ENCODE peak calls at places on chromosomes 6 and 20, in eight cellular contexts. W, G, O, J, A, D, T and F are unnamed samples.

GRCh38 chr20:63042448-63043071 is 35.8 kb upstream of the BHLHE23 start:
- DNase-seq in W (no peak), G (no peak), O (no peak), J (no peak), A (no peak), D (no peak), T (no peak), F (peak; percentile 70)

GRCh38 chr6:126873351-126873750 is 245.1 kb upstream of the RSPO3 start:
- DNase-seq in W (no peak), G (no peak), O (no peak), J (no peak), A (no peak), D (peak; percentile 47), T (no peak), F (no peak)

GRCh38 chr6:143744593-143745151 is 66.9 kb downstream of the PHACTR2 start:
- DNase-seq in W (no peak), G (no peak), O (peak; percentile 44), J (peak; percentile 69), A (no peak), D (no peak), T (no peak), F (no peak)

GRCh38 chr20:5665417-5665816 is 84.8 kb upstream of the SHLD1 start:
- DNase-seq in W (no peak), G (no peak), O (no peak), J (no peak), A (no peak), D (no peak), T (no peak), F (no peak)

GRCh38 chr6:155404937-155405336 is 50.7 kb downstream of the NOX3 start:
- DNase-seq in W (no peak), G (no peak), O (no peak), J (no peak), A (no peak), D (no peak), T (no peak), F (no peak)

GRCh38 chr6:117681321-117681720 is 6.1 kb downstream of the NUS1 start:
- DNase-seq in W (no peak), G (no peak), O (no peak), J (no peak), A (no peak), D (peak; percentile 70), T (no peak), F (no peak)

GRCh38 chr6:81515562-81516453 is 236.7 kb downstream of the TENT5A start:
- DNase-seq in W (peak; percentile 23), G (no peak), O (no peak), J (no peak), A (no peak), D (no peak), T (no peak), F (no peak)

GRCh38 chr20:54061106-54061881 is 9.1 kb downstream of the BCAS1 start:
- DNase-seq in W (no peak), G (no peak), O (peak; percentile 73), J (no peak), A (no peak), D (no peak), T (no peak), F (no peak)

GRCh38 chr6:82570083-82570482 is 206.5 kb downstream of the TPBG start:
- DNase-seq in W (no peak), G (no peak), O (no peak), J (peak; percentile 8), A (no peak), D (no peak), T (no peak), F (no peak)

GRCh38 chr6:63319911-63320310 is at the start of gene LGSN:
- DNase-seq in W (no peak), G (no peak), O (no peak), J (peak; percentile 65), A (no peak), D (no peak), T (no peak), F (no peak)

GRCh38 chr6:153208706-153209105 is 77.6 kb upstream of the RGS17 start:
- DNase-seq in W (no peak), G (no peak), O (no peak), J (no peak), A (no peak), D (no peak), T (no peak), F (no peak)

GRCh38 chr6:30942338-30943060 is 1.7 kb downstream of the MUCL3 start:
- DNase-seq in W (peak; percentile 45), G (peak; percentile 70), O (peak; percentile 78), J (peak; percentile 96), A (no peak), D (peak; percentile 56), T (peak; percentile 30), F (no peak)

GRCh38 chr6:15879372-15880261 is 216.8 kb upstream of the DTNBP1 start:
- DNase-seq in W (peak; percentile 31), G (no peak), O (peak; percentile 48), J (peak; percentile 56), A (peak; percentile 67), D (peak; percentile 87), T (peak; percentile 51), F (peak; percentile 42)

GRCh38 chr20:46174469-46175126 is 56.5 kb downstream of the CD40 start:
- DNase-seq in W (peak; percentile 7), G (peak; percentile 80), O (peak; percentile 42), J (peak; percentile 54), A (peak; percentile 86), D (peak; percentile 44), T (peak; percentile 55), F (peak; percentile 95)

GRCh38 chr20:32437391-32438074 is 79.4 kb downstream of the ASXL1 start:
- DNase-seq in W (no peak), G (no peak), O (no peak), J (peak; percentile 23), A (no peak), D (no peak), T (no peak), F (no peak)

GRCh38 chr6:95087394-95088097 is 489.8 kb upstream of the MANEA start:
- DNase-seq in W (no peak), G (no peak), O (peak; percentile 89), J (peak; percentile 71), A (no peak), D (no peak), T (no peak), F (no peak)

GRCh38 chr20:46388201-46388836 is 18.1 kb downstream of the ELMO2 start:
- DNase-seq in W (no peak), G (no peak), O (no peak), J (no peak), A (no peak), D (no peak), T (no peak), F (no peak)

GRCh38 chr6:121437861-121438651 is 2.6 kb downstream of the GJA1 start:
- DNase-seq in W (no peak), G (no peak), O (peak; percentile 76), J (peak; percentile 44), A (no peak), D (peak; percentile 74), T (peak; percentile 23), F (no peak)

DNA sequence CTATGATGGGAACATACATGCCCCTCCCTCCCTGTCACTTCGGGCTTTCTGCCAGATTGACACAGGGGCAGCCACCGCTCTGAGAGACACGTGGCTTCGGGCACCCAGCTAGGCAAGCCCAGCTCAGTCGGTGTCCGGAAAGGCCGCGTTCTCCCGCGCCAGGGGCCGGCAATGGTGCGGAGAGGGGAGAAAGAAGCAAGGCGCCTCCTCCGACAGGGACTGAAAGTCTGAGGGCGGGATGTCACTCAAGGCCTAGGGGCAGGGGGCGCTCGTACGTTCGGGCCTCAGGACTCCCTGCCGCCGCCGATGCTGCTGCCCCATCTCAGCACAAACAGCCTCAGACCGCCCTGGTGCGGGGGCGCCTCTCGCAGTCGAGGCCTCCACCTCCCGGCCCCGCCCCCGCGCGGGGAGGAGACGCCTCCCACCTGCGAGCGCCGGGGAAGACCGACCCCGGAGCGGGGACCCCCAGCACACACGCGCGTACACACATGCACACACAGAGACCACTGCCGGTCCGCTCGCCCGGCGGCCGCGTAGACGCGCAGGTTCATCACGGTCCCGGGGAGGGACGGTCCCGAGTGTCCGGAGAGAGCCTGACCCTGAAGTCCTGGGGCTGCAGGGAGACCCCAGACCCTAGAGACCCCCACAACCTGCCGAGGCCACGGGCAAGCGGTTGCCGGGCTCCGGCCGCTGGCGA is 1.9 kb downstream of the GRM4 start:
- DNase-seq in W (no peak), G (peak; percentile 75), O (peak; percentile 13), J (no peak), A (peak; percentile 67), D (peak; percentile 15), T (no peak), F (peak; percentile 70)
- TF ChIP-seq CTCF in W (no peak), G (peak; percentile 41), O (no peak), J (peak; percentile 21), A (peak; percentile 43), D (peak; percentile 5), T (no peak), F (peak; percentile 51)

GRCh38 chr6:3209114-3210023 is 18.1 kb downstream of the TUBB2B start:
- DNase-seq in W (peak; percentile 96), G (no peak), O (peak; percentile 99), J (peak; percentile 99), A (no peak), D (no peak), T (no peak), F (no peak)
- TF ChIP-seq CTCF in W (peak; percentile 51), G (no peak), O (peak; percentile 18), J (peak; percentile 52), A (no peak), D (no peak), T (no peak), F (peak; percentile 40)

GRCh38 chr6:92121228-92121627 is 1298.1 kb downstream of the EPHA7 start:
- DNase-seq in W (no peak), G (no peak), O (no peak), J (no peak), A (no peak), D (no peak), T (no peak), F (no peak)

GRCh38 chr6:92126088-92126487 is 1293.3 kb downstream of the EPHA7 start:
- DNase-seq in W (no peak), G (no peak), O (no peak), J (peak; percentile 73), A (no peak), D (no peak), T (no peak), F (no peak)

GRCh38 chr6:92124126-92124525 is 1295.2 kb downstream of the EPHA7 start:
- DNase-seq in W (no peak), G (no peak), O (peak; percentile 58), J (peak; percentile 74), A (no peak), D (no peak), T (no peak), F (no peak)

GRCh38 chr6:92125681-92126080 is 1293.7 kb downstream of the EPHA7 start:
- DNase-seq in W (no peak), G (no peak), O (no peak), J (no peak), A (no peak), D (no peak), T (no peak), F (no peak)

GRCh38 chr6:92122746-92123145 is 1296.6 kb downstream of the EPHA7 start:
- DNase-seq in W (no peak), G (no peak), O (no peak), J (peak; percentile 31), A (no peak), D (peak; percentile 44), T (no peak), F (no peak)
- TF ChIP-seq CTCF in W (no peak), G (peak; percentile 66), O (peak; percentile 45), J (peak; percentile 62), A (no peak), D (no peak), T (no peak), F (peak; percentile 28)

GRCh38 chr6:135540207-135540877 is 42.8 kb upstream of the AHI1 start:
- DNase-seq in W (no peak), G (no peak), O (peak; percentile 49), J (peak; percentile 5), A (no peak), D (peak; percentile 44), T (no peak), F (no peak)
- TF ChIP-seq CTCF in W (peak; percentile 39), G (no peak), O (peak; percentile 60), J (peak; percentile 31), A (no peak), D (no peak), T (peak; percentile 17), F (peak; percentile 41)